ENCODE peak calls at places on chromosome 11, in seven cellular contexts. One of them, this sample, is unnamed.

GRCh38 chr11:47201015-47201414 is 13.8 kb upstream of the DDB2 start:
- DNase-seq in T-helper 1 cell: no peak
- DNase-seq in B cell: no peak
- DNase-seq in GM12891: no peak
- DNase-seq in GM19239: no peak
- DNase-seq in iPS-NIHi11: no peak
- DNase-seq in SK-MEL-5: no peak
- DNase-seq in this sample: no peak

GRCh38 chr11:11373934-11374333 is 20.9 kb upstream of the CSNK2A3 start:
- DNase-seq in T-helper 1 cell: no peak
- DNase-seq in B cell: no peak
- DNase-seq in SK-MEL-5: no peak
- DNase-seq in GM12891: no peak
- DNase-seq in GM19239: no peak
- DNase-seq in iPS-NIHi11: no peak
- DNase-seq in this sample: no peak

GRCh38 chr11:45877845-45878244 is 7.6 kb upstream of the MAPK8IP1 start:
- DNase-seq in B cell: no peak
- DNase-seq in T-helper 1 cell: no peak
- DNase-seq in iPS-NIHi11: no peak
- DNase-seq in SK-MEL-5: no peak
- DNase-seq in GM19239: no peak
- DNase-seq in GM12891: no peak
- DNase-seq in this sample: no peak

GRCh38 chr11:119470316-119471266 is 47.6 kb upstream of the THY1 start:
- DNase-seq in GM19239: no peak
- DNase-seq in SK-MEL-5: no peak
- DNase-seq in B cell: no peak
- DNase-seq in GM12891: no peak
- DNase-seq in iPS-NIHi11: no peak
- DNase-seq in T-helper 1 cell: no peak
- DNase-seq in this sample: no peak

GRCh38 chr11:35003658-35004057 is 87.2 kb downstream of the PDHX start:
- DNase-seq in iPS-NIHi11: no peak
- DNase-seq in GM12891: no peak
- DNase-seq in SK-MEL-5: no peak
- DNase-seq in GM19239: no peak
- DNase-seq in B cell: no peak
- DNase-seq in T-helper 1 cell: no peak
- DNase-seq in this sample: no peak

GRCh38 chr11:45104790-45105084 is 41.7 kb upstream of the PRDM11 start:
- DNase-seq in B cell: no peak
- DNase-seq in SK-MEL-5: no peak
- DNase-seq in GM19239: no peak
- DNase-seq in GM12891: no peak
- DNase-seq in T-helper 1 cell: no peak
- DNase-seq in iPS-NIHi11: no peak
- DNase-seq in this sample: no peak

GRCh38 chr11:2795491-2795991 is 90.0 kb downstream of the CDKN1C start:
- DNase-seq in GM19239: no peak
- DNase-seq in iPS-NIHi11: no peak
- DNase-seq in GM12891: no peak
- DNase-seq in SK-MEL-5: no peak
- DNase-seq in T-helper 1 cell: peak; percentile 6
- DNase-seq in B cell: no peak
- DNase-seq in this sample: no peak

GRCh38 chr11:65654375-65655349 is 8.1 kb downstream of the RELA start:
- DNase-seq in GM12891: no peak
- DNase-seq in iPS-NIHi11: no peak
- DNase-seq in T-helper 1 cell: no peak
- DNase-seq in B cell: peak; percentile 18
- DNase-seq in SK-MEL-5: no peak
- DNase-seq in GM19239: no peak
- DNase-seq in this sample: no peak

GRCh38 chr11:125076378-125076945 is 13.4 kb downstream of the SLC37A2 start:
- DNase-seq in GM12891: no peak
- DNase-seq in iPS-NIHi11: no peak
- DNase-seq in B cell: no peak
- DNase-seq in T-helper 1 cell: no peak
- DNase-seq in SK-MEL-5: no peak
- DNase-seq in GM19239: no peak
- DNase-seq in this sample: no peak

GRCh38 chr11:95501761-95502266 is 270.8 kb upstream of the SESN3 start:
- DNase-seq in GM19239: no peak
- DNase-seq in GM12891: no peak
- DNase-seq in SK-MEL-5: no peak
- DNase-seq in B cell: no peak
- DNase-seq in iPS-NIHi11: no peak
- DNase-seq in T-helper 1 cell: no peak
- DNase-seq in this sample: no peak

GRCh38 chr11:107799245-107799859 is 59.2 kb downstream of the SLC35F2 start:
- DNase-seq in GM19239: peak; percentile 35
- DNase-seq in T-helper 1 cell: peak; percentile 29
- DNase-seq in B cell: peak; percentile 51
- DNase-seq in SK-MEL-5: peak; percentile 67
- DNase-seq in iPS-NIHi11: peak; percentile 72
- DNase-seq in GM12891: peak; percentile 24
- DNase-seq in this sample: peak; percentile 63

GRCh38 chr11:76277298-76278175 is 71.2 kb upstream of the WNT11 start:
- DNase-seq in SK-MEL-5: no peak
- DNase-seq in GM19239: no peak
- DNase-seq in B cell: no peak
- DNase-seq in GM12891: peak; percentile 43
- DNase-seq in iPS-NIHi11: peak; percentile 42
- DNase-seq in T-helper 1 cell: no peak
- DNase-seq in this sample: no peak

GRCh38 chr11:125886997-125887372 is 483 bp upstream of the HYLS1 start:
- DNase-seq in GM12891: peak; percentile 38
- DNase-seq in GM19239: peak; percentile 18
- DNase-seq in iPS-NIHi11: no peak
- DNase-seq in B cell: peak; percentile 38
- DNase-seq in SK-MEL-5: peak; percentile 57
- DNase-seq in T-helper 1 cell: peak; percentile 27
- DNase-seq in this sample: no peak

GRCh38 chr11:58770627-58771457 is 39.1 kb upstream of the GLYAT start:
- DNase-seq in GM12891: no peak
- DNase-seq in SK-MEL-5: no peak
- DNase-seq in iPS-NIHi11: no peak
- DNase-seq in GM19239: no peak
- DNase-seq in B cell: no peak
- DNase-seq in T-helper 1 cell: no peak
- DNase-seq in this sample: no peak

GRCh38 chr11:66846671-66847091 is 3.4 kb downstream of the RCE1 start:
- DNase-seq in GM12891: no peak
- DNase-seq in iPS-NIHi11: no peak
- DNase-seq in B cell: peak; percentile 10
- DNase-seq in SK-MEL-5: no peak
- DNase-seq in GM19239: no peak
- DNase-seq in T-helper 1 cell: no peak
- DNase-seq in this sample: no peak

This sample was measured in retina.